ENCODE peak calls at places on chromosomes 13 and 19, in eight cellular contexts. One of them, this sample, is unnamed.
A peak's percentile ranks its signal among the peaks of the same experiment; 100 is the strongest.

GRCh38 chr13:112349681-112350080 is 26.5 kb upstream of the SPACA7 start:
- DNase-seq in cardiac fibroblast: no peak
- DNase-seq in endothelial cell: no peak
- DNase-seq in dorsolateral prefrontal cortex: no peak
- DNase-seq in activated B cell treated with CpG ODN at 0.5 μM for 24 hours: no peak
- DNase-seq in WERI-Rb-1: no peak
- DNase-seq in tibial nerve: no peak
- DNase-seq in progenitor cell of endocrine pancreas: no peak
- DNase-seq in this sample: no peak

GRCh38 chr13:73714522-73714921 is 419.7 kb downstream of the KLF12 start:
- DNase-seq in cardiac fibroblast: no peak
- DNase-seq in endothelial cell: no peak
- DNase-seq in dorsolateral prefrontal cortex: no peak
- DNase-seq in activated B cell treated with CpG ODN at 0.5 μM for 24 hours: no peak
- DNase-seq in WERI-Rb-1: no peak
- DNase-seq in tibial nerve: no peak
- DNase-seq in progenitor cell of endocrine pancreas: no peak
- DNase-seq in this sample: no peak

GRCh38 chr19:44725251-44725650 is 23.3 kb upstream of the BCL3 start:
- DNase-seq in cardiac fibroblast: no peak
- DNase-seq in endothelial cell: no peak
- DNase-seq in dorsolateral prefrontal cortex: no peak
- DNase-seq in activated B cell treated with CpG ODN at 0.5 μM for 24 hours: no peak
- DNase-seq in WERI-Rb-1: no peak
- DNase-seq in tibial nerve: no peak
- DNase-seq in progenitor cell of endocrine pancreas: no peak
- DNase-seq in this sample: no peak

GRCh38 chr19:703651-704446 is 4.9 kb upstream of the PALM start:
- DNase-seq in cardiac fibroblast: peak; percentile 51
- DNase-seq in endothelial cell: peak; percentile 66
- DNase-seq in dorsolateral prefrontal cortex: peak; percentile 34
- DNase-seq in activated B cell treated with CpG ODN at 0.5 μM for 24 hours: no peak
- DNase-seq in WERI-Rb-1: peak; percentile 55
- DNase-seq in tibial nerve: peak; percentile 76
- DNase-seq in progenitor cell of endocrine pancreas: no peak
- DNase-seq in this sample: peak; percentile 81

GRCh38 chr13:28754698-28755545 is 36.2 kb upstream of the SLC46A3 start:
- DNase-seq in cardiac fibroblast: peak; percentile 70
- DNase-seq in endothelial cell: peak; percentile 34
- DNase-seq in dorsolateral prefrontal cortex: no peak
- DNase-seq in activated B cell treated with CpG ODN at 0.5 μM for 24 hours: no peak
- DNase-seq in WERI-Rb-1: no peak
- DNase-seq in tibial nerve: peak; percentile 32
- DNase-seq in progenitor cell of endocrine pancreas: no peak
- DNase-seq in this sample: peak; percentile 25

GRCh38 chr19:10173527-10173926 is 21.2 kb downstream of the DNMT1 start:
- DNase-seq in cardiac fibroblast: peak; percentile 53
- DNase-seq in endothelial cell: no peak
- DNase-seq in dorsolateral prefrontal cortex: no peak
- DNase-seq in activated B cell treated with CpG ODN at 0.5 μM for 24 hours: no peak
- DNase-seq in WERI-Rb-1: no peak
- DNase-seq in tibial nerve: no peak
- DNase-seq in progenitor cell of endocrine pancreas: no peak
- DNase-seq in this sample: no peak

GRCh38 chr13:29310806-29311205 is 284.7 kb downstream of the SLC7A1 start:
- DNase-seq in cardiac fibroblast: no peak
- DNase-seq in endothelial cell: no peak
- DNase-seq in dorsolateral prefrontal cortex: no peak
- DNase-seq in activated B cell treated with CpG ODN at 0.5 μM for 24 hours: no peak
- DNase-seq in WERI-Rb-1: no peak
- DNase-seq in tibial nerve: no peak
- DNase-seq in progenitor cell of endocrine pancreas: no peak
- DNase-seq in this sample: no peak

GRCh38 chr13:25912961-25913360 is 138.9 kb downstream of the SHISA2 start:
- DNase-seq in cardiac fibroblast: no peak
- DNase-seq in endothelial cell: no peak
- DNase-seq in dorsolateral prefrontal cortex: no peak
- DNase-seq in activated B cell treated with CpG ODN at 0.5 μM for 24 hours: no peak
- DNase-seq in WERI-Rb-1: no peak
- DNase-seq in tibial nerve: no peak
- DNase-seq in progenitor cell of endocrine pancreas: no peak
- DNase-seq in this sample: no peak

GRCh38 chr13:46165485-46166220 is 16.3 kb downstream of the LCP1 start:
- DNase-seq in cardiac fibroblast: peak; percentile 57
- DNase-seq in endothelial cell: no peak
- DNase-seq in dorsolateral prefrontal cortex: no peak
- DNase-seq in activated B cell treated with CpG ODN at 0.5 μM for 24 hours: no peak
- DNase-seq in WERI-Rb-1: no peak
- DNase-seq in tibial nerve: no peak
- DNase-seq in progenitor cell of endocrine pancreas: no peak
- DNase-seq in this sample: peak; percentile 73

GRCh38 chr13:110361365-110361911 is 54.4 kb downstream of the COL4A2 start:
- DNase-seq in cardiac fibroblast: peak; percentile 99
- DNase-seq in endothelial cell: no peak
- DNase-seq in dorsolateral prefrontal cortex: no peak
- DNase-seq in activated B cell treated with CpG ODN at 0.5 μM for 24 hours: no peak
- DNase-seq in WERI-Rb-1: peak; percentile 7
- DNase-seq in tibial nerve: peak; percentile 47
- DNase-seq in progenitor cell of endocrine pancreas: no peak
- DNase-seq in this sample: no peak

GRCh38 chr13:79128158-79128557 is 277.9 kb downstream of the RBM26 start:
- DNase-seq in cardiac fibroblast: peak; percentile 74
- DNase-seq in endothelial cell: no peak
- DNase-seq in dorsolateral prefrontal cortex: no peak
- DNase-seq in activated B cell treated with CpG ODN at 0.5 μM for 24 hours: no peak
- DNase-seq in WERI-Rb-1: no peak
- DNase-seq in tibial nerve: no peak
- DNase-seq in progenitor cell of endocrine pancreas: no peak
- DNase-seq in this sample: no peak

GRCh38 chr19:56223481-56223880 is 21.4 kb downstream of the ZSCAN5C start:
- DNase-seq in cardiac fibroblast: no peak
- DNase-seq in endothelial cell: no peak
- DNase-seq in dorsolateral prefrontal cortex: no peak
- DNase-seq in activated B cell treated with CpG ODN at 0.5 μM for 24 hours: no peak
- DNase-seq in WERI-Rb-1: no peak
- DNase-seq in tibial nerve: no peak
- DNase-seq in progenitor cell of endocrine pancreas: no peak
- DNase-seq in this sample: no peak

GRCh38 chr13:88005188-88005587 is 334.0 kb downstream of the SLITRK5 start:
- DNase-seq in cardiac fibroblast: no peak
- DNase-seq in endothelial cell: no peak
- DNase-seq in dorsolateral prefrontal cortex: no peak
- DNase-seq in activated B cell treated with CpG ODN at 0.5 μM for 24 hours: no peak
- DNase-seq in WERI-Rb-1: no peak
- DNase-seq in tibial nerve: no peak
- DNase-seq in progenitor cell of endocrine pancreas: no peak
- DNase-seq in this sample: no peak
- TF ChIP-seq CTCF in cardiac fibroblast: no peak
- TF ChIP-seq CTCF in endothelial cell: no peak
- TF ChIP-seq CTCF in dorsolateral prefrontal cortex: no peak
- TF ChIP-seq CTCF in activated B cell treated with CpG ODN at 0.5 μM for 24 hours: no peak
- TF ChIP-seq CTCF in WERI-Rb-1: peak; percentile 8
- TF ChIP-seq CTCF in tibial nerve: no peak
- TF ChIP-seq CTCF in progenitor cell of endocrine pancreas: no peak
- TF ChIP-seq CTCF in this sample: no peak

DNA sequence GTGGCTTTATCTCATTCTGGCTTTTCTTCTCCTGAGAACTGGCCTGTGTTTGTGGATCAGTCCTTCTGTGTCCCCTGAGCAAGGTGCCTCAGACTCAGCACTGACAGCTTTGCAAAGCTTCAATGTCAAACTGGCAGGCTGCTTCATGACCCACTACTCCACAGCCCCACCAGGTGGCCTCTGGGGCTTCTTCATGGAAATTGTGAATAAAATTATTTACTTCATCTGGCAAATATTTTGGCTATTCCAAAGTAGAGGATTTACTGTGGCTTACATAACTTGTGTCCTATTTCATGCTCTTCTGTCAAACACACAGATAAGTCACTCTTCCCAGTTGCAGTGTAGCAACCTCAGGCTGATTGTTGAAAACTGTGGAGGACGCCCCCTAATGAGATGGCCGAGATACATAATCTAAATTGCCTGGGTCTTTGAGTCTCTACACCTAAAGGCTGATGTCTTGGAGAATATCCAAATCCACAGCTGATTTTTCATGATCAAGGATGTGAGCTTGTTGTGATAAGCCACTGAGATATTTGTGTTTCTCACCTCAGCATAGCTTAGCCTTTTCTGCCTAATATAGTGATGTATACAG is 721.9 kb upstream of the SLC10A2 start:
- DNase-seq in cardiac fibroblast: no peak
- DNase-seq in endothelial cell: peak; percentile 10
- DNase-seq in dorsolateral prefrontal cortex: no peak
- DNase-seq in activated B cell treated with CpG ODN at 0.5 μM for 24 hours: no peak
- DNase-seq in WERI-Rb-1: peak; percentile 61
- DNase-seq in tibial nerve: no peak
- DNase-seq in progenitor cell of endocrine pancreas: no peak
- DNase-seq in this sample: no peak
- TF ChIP-seq CTCF in cardiac fibroblast: peak; percentile 5
- TF ChIP-seq CTCF in endothelial cell: peak; percentile 40
- TF ChIP-seq CTCF in dorsolateral prefrontal cortex: no peak
- TF ChIP-seq CTCF in activated B cell treated with CpG ODN at 0.5 μM for 24 hours: no peak
- TF ChIP-seq CTCF in WERI-Rb-1: peak; percentile 62
- TF ChIP-seq CTCF in tibial nerve: no peak
- TF ChIP-seq CTCF in progenitor cell of endocrine pancreas: peak; percentile 53
- TF ChIP-seq CTCF in this sample: no peak

GRCh38 chr19:45816236-45817009 is 1.3 kb upstream of the RSPH6A start:
- DNase-seq in cardiac fibroblast: no peak
- DNase-seq in endothelial cell: peak; percentile 40
- DNase-seq in dorsolateral prefrontal cortex: no peak
- DNase-seq in activated B cell treated with CpG ODN at 0.5 μM for 24 hours: no peak
- DNase-seq in WERI-Rb-1: no peak
- DNase-seq in tibial nerve: no peak
- DNase-seq in progenitor cell of endocrine pancreas: no peak
- DNase-seq in this sample: peak; percentile 42
- TF ChIP-seq CTCF in cardiac fibroblast: no peak
- TF ChIP-seq CTCF in endothelial cell: no peak
- TF ChIP-seq CTCF in dorsolateral prefrontal cortex: no peak
- TF ChIP-seq CTCF in activated B cell treated with CpG ODN at 0.5 μM for 24 hours: no peak
- TF ChIP-seq CTCF in WERI-Rb-1: no peak
- TF ChIP-seq CTCF in tibial nerve: no peak
- TF ChIP-seq CTCF in progenitor cell of endocrine pancreas: no peak
- TF ChIP-seq CTCF in this sample: no peak

DNA sequence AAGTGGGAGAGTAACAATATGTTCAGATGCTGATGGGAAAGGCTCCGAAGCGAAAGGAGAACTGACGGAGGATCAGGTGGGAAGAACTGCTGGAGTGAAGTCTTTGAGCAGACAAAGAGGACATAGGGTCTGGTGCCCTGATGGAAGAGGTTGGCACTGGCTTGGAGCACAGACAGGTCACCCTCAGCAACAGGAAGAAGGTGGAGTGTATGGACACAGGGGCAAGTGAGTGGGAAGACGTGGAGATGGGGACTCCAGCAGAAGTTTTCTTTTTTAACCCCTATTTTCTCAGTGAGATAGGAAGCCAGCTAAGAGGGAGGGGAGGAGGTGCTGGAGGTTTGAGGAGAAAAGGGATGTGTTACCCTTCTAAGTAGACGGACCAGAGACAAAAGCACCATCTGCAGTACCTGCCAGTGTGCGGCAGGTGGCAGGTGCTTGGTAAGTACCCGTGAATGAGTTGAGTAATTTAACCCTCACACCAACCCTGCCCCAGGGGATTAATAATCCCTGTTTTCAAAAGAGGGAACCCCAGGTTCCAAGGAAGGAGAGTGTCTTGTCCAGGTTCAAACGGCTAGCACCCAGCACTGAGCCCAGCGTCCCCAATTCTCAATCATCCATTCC is 11.2 kb downstream of the HAS1 start:
- DNase-seq in cardiac fibroblast: peak; percentile 65
- DNase-seq in endothelial cell: peak; percentile 38
- DNase-seq in dorsolateral prefrontal cortex: no peak
- DNase-seq in activated B cell treated with CpG ODN at 0.5 μM for 24 hours: no peak
- DNase-seq in WERI-Rb-1: peak; percentile 62
- DNase-seq in tibial nerve: no peak
- DNase-seq in progenitor cell of endocrine pancreas: no peak
- DNase-seq in this sample: peak; percentile 67
- TF ChIP-seq CTCF in cardiac fibroblast: peak; percentile 55
- TF ChIP-seq CTCF in endothelial cell: peak; percentile 49
- TF ChIP-seq CTCF in dorsolateral prefrontal cortex: no peak
- TF ChIP-seq CTCF in activated B cell treated with CpG ODN at 0.5 μM for 24 hours: no peak
- TF ChIP-seq CTCF in WERI-Rb-1: peak; percentile 70
- TF ChIP-seq CTCF in tibial nerve: no peak
- TF ChIP-seq CTCF in progenitor cell of endocrine pancreas: peak; percentile 54
- TF ChIP-seq CTCF in this sample: peak; percentile 20

DNA sequence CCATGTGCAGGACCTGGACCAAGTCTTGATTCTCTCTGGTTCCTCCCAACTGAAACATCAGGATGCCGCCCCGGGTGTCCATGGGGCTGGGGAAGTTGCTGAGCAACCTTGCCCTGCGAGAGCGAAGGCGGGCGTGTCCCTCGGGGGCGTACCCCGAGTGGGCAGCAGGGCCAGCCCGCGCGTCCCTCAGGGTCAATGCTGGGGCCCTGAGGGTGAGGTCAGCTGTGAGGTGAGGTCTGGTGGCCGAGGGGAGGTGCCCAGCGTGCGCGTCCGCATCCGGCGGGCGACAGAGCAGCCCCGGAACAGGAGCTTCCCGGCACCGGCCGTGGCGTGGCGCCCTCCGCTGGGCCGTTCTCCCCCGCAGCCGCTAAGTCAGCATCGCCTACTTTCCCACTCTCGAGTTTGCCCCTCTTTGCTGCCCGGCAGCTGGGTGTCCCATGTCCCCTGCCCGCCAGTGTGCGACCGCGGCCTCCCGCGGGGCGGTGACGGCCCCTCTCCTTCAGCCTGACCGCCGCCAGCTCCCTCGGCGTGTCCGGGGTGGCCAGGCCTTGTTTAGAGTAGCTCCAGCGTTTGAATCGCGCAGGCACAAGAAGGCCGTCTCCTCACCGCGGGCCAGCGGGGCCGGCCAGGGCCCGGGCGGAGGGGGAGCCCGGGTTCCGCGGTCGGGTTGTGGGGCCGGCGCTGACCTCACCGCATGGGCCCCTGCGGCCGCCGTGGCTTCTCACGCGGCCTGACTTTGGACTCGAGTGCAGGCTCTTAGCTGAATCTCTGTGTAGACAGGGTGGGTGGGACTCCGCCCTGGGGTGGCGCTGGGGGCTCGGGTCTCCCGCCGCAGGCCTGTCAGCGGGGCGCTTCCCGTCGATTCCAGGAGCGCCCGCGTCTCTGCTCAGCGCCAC is 33.0 kb downstream of the GJA3 start:
- DNase-seq in cardiac fibroblast: peak; percentile 53
- DNase-seq in endothelial cell: peak; percentile 51
- DNase-seq in dorsolateral prefrontal cortex: peak; percentile 31
- DNase-seq in activated B cell treated with CpG ODN at 0.5 μM for 24 hours: peak; percentile 31
- DNase-seq in WERI-Rb-1: peak; percentile 83
- DNase-seq in tibial nerve: peak; percentile 26
- DNase-seq in progenitor cell of endocrine pancreas: peak; percentile 57
- DNase-seq in this sample: peak; percentile 82
- TF ChIP-seq CTCF in cardiac fibroblast: peak; percentile 26
- TF ChIP-seq CTCF in endothelial cell: no peak
- TF ChIP-seq CTCF in dorsolateral prefrontal cortex: peak; percentile 66
- TF ChIP-seq CTCF in activated B cell treated with CpG ODN at 0.5 μM for 24 hours: no peak
- TF ChIP-seq CTCF in WERI-Rb-1: peak; percentile 87
- TF ChIP-seq CTCF in tibial nerve: peak; percentile 54
- TF ChIP-seq CTCF in progenitor cell of endocrine pancreas: peak; percentile 54
- TF ChIP-seq CTCF in this sample: peak; percentile 41

This sample was measured in GM20000.